ENCODE peak calls at places on chromosomes 16 and 17, in ten cellular contexts. X is NCI-H226; I is GM10248; P is LoVo; T is stimulated activated CD8-positive, alpha-beta memory T cell treated with anti-CD3 and anti-CD28 coated beads, Interleukin-4, amount 100 ng/mL, for 1 hour; N is COR-L47; H is germinal center; Y is HTR-8/SVneo; C is NCI-H1092 treated with DMSO at 0.1 percent for 48 hours; A is NCI-H1105. R is an unnamed sample.

GRCh38 chr17:43676471-43676870 is 14.7 kb upstream of the MEOX1 start:
- DNase-seq in Y (no peak), T (no peak), A (no peak), P (peak; percentile 19), X (no peak), C (no peak), N (no peak), I (no peak), H (no peak), R (no peak)

GRCh38 chr16:9650284-9650683 is 531.9 kb downstream of the GRIN2A start:
- DNase-seq in H (no peak), C (no peak), A (no peak), P (no peak), T (no peak), I (no peak), Y (no peak), N (no peak), X (no peak), R (no peak)

GRCh38 chr16:31714899-31715504 is 158.6 kb upstream of the ZNF267 start:
- DNase-seq in C (no peak), T (no peak), Y (no peak), A (no peak), X (no peak), I (peak; percentile 22), H (no peak), P (no peak), N (no peak), R (no peak)

GRCh38 chr17:8413321-8413720 is 15.7 kb upstream of the RNF222 start:
- DNase-seq in I (no peak), P (no peak), H (no peak), N (no peak), T (no peak), X (no peak), A (no peak), Y (no peak), C (no peak), R (no peak)

GRCh38 chr16:14958323-14958600 is 16.6 kb upstream of the PDXDC1 start:
- DNase-seq in Y (no peak), I (no peak), P (no peak), H (no peak), A (no peak), T (no peak), N (no peak), X (no peak), C (no peak), R (no peak)

GRCh38 chr17:45302649-45303173 is 14.1 kb downstream of the MAP3K14 start:
- DNase-seq in T (no peak), P (no peak), I (peak; percentile 55), H (peak; percentile 51), Y (peak; percentile 74), X (peak; percentile 99), A (no peak), N (no peak), C (no peak), R (no peak)

GRCh38 chr16:50308237-50308965 is 42.0 kb downstream of the ADCY7 start:
- DNase-seq in T (no peak), N (no peak), A (no peak), P (no peak), H (no peak), Y (no peak), C (no peak), X (no peak), I (no peak), R (no peak)

GRCh38 chr17:29136998-29137730 is 43.0 kb downstream of the MYO18A start:
- DNase-seq in I (no peak), P (no peak), T (no peak), X (no peak), Y (no peak), H (no peak), C (no peak), A (no peak), N (no peak), R (no peak)

GRCh38 chr16:52581530-52581929 is 34.6 kb upstream of the TOX3 start:
- DNase-seq in H (no peak), N (no peak), Y (no peak), C (no peak), X (no peak), A (no peak), T (no peak), I (no peak), P (no peak), R (no peak)

GRCh38 chr17:3527468-3527867 is 30.1 kb downstream of the TRPV3 start:
- DNase-seq in C (no peak), I (no peak), X (no peak), P (no peak), Y (no peak), T (no peak), N (no peak), H (no peak), A (no peak), R (no peak)

GRCh38 chr17:82740906-82741759 is 5.7 kb downstream of the FN3K start:
- DNase-seq in P (no peak), I (no peak), N (peak; percentile 17), A (no peak), X (no peak), Y (no peak), T (no peak), H (no peak), C (no peak), R (no peak)